ENCODE peak calls at places on chromosomes 1 and 21, in five cellular contexts. X, V, D, H and R are unnamed samples.

GRCh38 chr1:17165823-17166222 is 39.1 kb upstream of the PADI1 start:
- DNase-seq in X (no peak), D (no peak), V (no peak), H (no peak), R (no peak)

GRCh38 chr1:113982955-113983742 is 3.9 kb downstream of the OLFML3 start:
- DNase-seq in D (no peak), V (no peak), H (no peak), X (no peak), R (no peak)

GRCh38 chr1:155326659-155327058 is 6.0 kb downstream of the RUSC1 start:
- DNase-seq in D (no peak), H (no peak), X (no peak), V (no peak), R (no peak)

GRCh38 chr1:188166654-188167053 is 1337.9 kb downstream of the PLA2G4A start:
- DNase-seq in H (no peak), X (no peak), D (no peak), V (no peak), R (no peak)

GRCh38 chr1:182784556-182785171 is 4.9 kb upstream of the NPL start:
- DNase-seq in D (peak), V (no peak), X (no peak), H (no peak), R (no peak)

GRCh38 chr1:62784509-62785365 is 805 bp downstream of the ATG4C start:
- DNase-seq in V (no peak), X (no peak), D (no peak), H (no peak), R (peak)

GRCh38 chr1:45032833-45033232 is 20.8 kb downstream of the UROD start:
- DNase-seq in D (no peak), X (no peak), V (no peak), H (no peak), R (no peak)

GRCh38 chr21:32569261-32570230 is 15.8 kb downstream of the TCP10L start:
- DNase-seq in H (peak), D (peak), V (peak), X (peak), R (peak)

GRCh38 chr1:89552481-89553194 is 28.0 kb downstream of the LRRC8B start:
- DNase-seq in D (no peak), X (no peak), V (no peak), H (no peak), R (no peak)

GRCh38 chr1:61140056-61140549 is 57.7 kb downstream of the NFIA start:
- DNase-seq in D (no peak), V (no peak), X (no peak), H (no peak), R (no peak)

GRCh38 chr1:230196077-230196476 is 129.0 kb downstream of the GALNT2 start:
- DNase-seq in D (no peak), H (no peak), X (no peak), V (no peak), R (no peak)

GRCh38 chr1:59384443-59384842 is 87.5 kb downstream of the FGGY start:
- DNase-seq in D (no peak), X (no peak), V (no peak), H (no peak), R (no peak)

GRCh38 chr1:177943999-177944672 is 25.7 kb downstream of the SEC16B start:
- DNase-seq in X (no peak), D (no peak), H (no peak), V (no peak), R (no peak)

GRCh38 chr1:24309762-24310485 is 9.2 kb upstream of the GRHL3 start:
- DNase-seq in D (no peak), V (no peak), H (no peak), X (no peak), R (no peak)

GRCh38 chr1:210715072-210715471 is 386.4 kb downstream of the HHAT start:
- DNase-seq in V (no peak), D (no peak), X (no peak), H (no peak), R (no peak)

GRCh38 chr1:39418223-39418622 is 73.2 kb upstream of the BMP8A start:
- DNase-seq in D (no peak), X (no peak), H (no peak), V (no peak), R (no peak)

GRCh38 chr1:37020653-37021277 is 13.6 kb downstream of the GRIK3 start:
- DNase-seq in H (peak), X (no peak), D (no peak), V (no peak), R (no peak)

GRCh38 chr1:84352298-84353106 is 45.8 kb upstream of the DNASE2B start:
- DNase-seq in V (no peak), H (no peak), X (no peak), D (no peak), R (no peak)

GRCh38 chr1:233253231-233254038 is 42.1 kb downstream of the PCNX2 start:
- DNase-seq in V (no peak), D (no peak), H (no peak), X (no peak), R (no peak)

GRCh38 chr1:231241751-231242150 is 739 bp downstream of the GNPAT start:
- DNase-seq in H (no peak), X (no peak), D (no peak), V (no peak), R (no peak)

GRCh38 chr1:91018006-91018405 is 3.8 kb downstream of the ZNF644 start:
- DNase-seq in H (no peak), X (no peak), D (no peak), V (no peak), R (no peak)

GRCh38 chr1:176692988-176693696 is 230.2 kb downstream of the PAPPA2 start:
- DNase-seq in H (no peak), V (no peak), D (no peak), X (no peak), R (no peak)

GRCh38 chr1:204207136-204207616 is 6.6 kb downstream of the GOLT1A start:
- DNase-seq in D (peak), H (peak), V (no peak), X (peak), R (peak)

GRCh38 chr1:81824759-81825158 is 24.0 kb downstream of the ADGRL2 start:
- DNase-seq in X (no peak), V (no peak), H (no peak), D (no peak), R (no peak)

GRCh38 chr1:9075023-9075422 is 5.6 kb upstream of the SLC2A5 start:
- DNase-seq in D (no peak), V (no peak), X (no peak), H (no peak), R (no peak)

GRCh38 chr1:201562257-201562656 is 23.3 kb downstream of the NAV1 start:
- DNase-seq in X (no peak), H (no peak), D (no peak), V (no peak), R (no peak)

GRCh38 chr1:240526321-240526720 is 85.6 kb downstream of the GREM2 start:
- DNase-seq in V (no peak), D (no peak), X (no peak), H (peak), R (no peak)

GRCh38 chr1:29444081-29444715 is 207.9 kb downstream of the PTPRU start:
- DNase-seq in X (no peak), H (peak), V (no peak), D (no peak), R (no peak)

GRCh38 chr1:27274204-27274603 is 39.8 kb downstream of the WDTC1 start:
- DNase-seq in X (no peak), H (no peak), V (no peak), D (no peak), R (no peak)

GRCh38 chr1:9031484-9032259 is 5.4 kb upstream of the SLC2A7 start:
- DNase-seq in D (no peak), X (no peak), V (no peak), H (no peak), R (no peak)